ENCODE peak calls at places on chromosomes 1 and 21, in six cellular contexts. A, B, J, K, R and C are unnamed samples.
A peak's percentile ranks its signal among the peaks of the same experiment; 100 is the strongest.

GRCh38 chr21:17813353-17813752 is 5.8 kb downstream of the C21orf91 start:
- DNase-seq in A (no peak), B (no peak), J (no peak), K (no peak), R (no peak), C (no peak)

GRCh38 chr1:11245248-11245647 is 17.1 kb downstream of the MTOR start:
- DNase-seq in A (no peak), B (no peak), J (no peak), K (no peak), R (no peak), C (no peak)

GRCh38 chr1:19375621-19376020 is 63.5 kb downstream of the SLC66A1 start:
- DNase-seq in A (no peak), B (no peak), J (no peak), K (no peak), R (no peak), C (no peak)

GRCh38 chr1:212186427-212187207 is 98.6 kb upstream of the PPP2R5A start:
- DNase-seq in A (no peak), B (no peak), J (no peak), K (no peak), R (no peak), C (no peak)

GRCh38 chr1:209880051-209880450 is 52.3 kb downstream of the UTP25 start:
- DNase-seq in A (no peak), B (no peak), J (no peak), K (no peak), R (no peak), C (no peak)

GRCh38 chr1:239240736-239241135 is 145.6 kb upstream of the CHRM3 start:
- DNase-seq in A (no peak), B (no peak), J (no peak), K (no peak), R (no peak), C (no peak)

GRCh38 chr1:99180343-99180808 is 83.9 kb upstream of the PLPPR4 start:
- DNase-seq in A (peak; percentile 87), B (peak; percentile 71), J (no peak), K (no peak), R (peak; percentile 9), C (no peak)

GRCh38 chr1:5690291-5690690 is 301.9 kb downstream of the NPHP4 start:
- DNase-seq in A (peak; percentile 76), B (no peak), J (no peak), K (no peak), R (no peak), C (no peak)

GRCh38 chr1:215900684-215901083 is 333.6 kb downstream of the KCTD3 start:
- DNase-seq in A (no peak), B (no peak), J (no peak), K (no peak), R (no peak), C (no peak)

GRCh38 chr1:31588751-31589515 is 12.6 kb downstream of the TINAGL1 start:
- DNase-seq in A (peak; percentile 84), B (no peak), J (no peak), K (no peak), R (no peak), C (no peak)

GRCh38 chr1:225855503-225856285 is 26.5 kb downstream of the TMEM63A start:
- DNase-seq in A (no peak), B (no peak), J (no peak), K (no peak), R (no peak), C (no peak)

GRCh38 chr1:27366411-27367159 is at the start of gene MAP3K6:
- DNase-seq in A (peak; percentile 92), B (peak; percentile 89), J (peak; percentile 98), K (peak; percentile 76), R (peak; percentile 79), C (peak; percentile 95)

GRCh38 chr1:192518700-192519099 is 56.9 kb upstream of the RGS1 start:
- DNase-seq in A (no peak), B (no peak), J (no peak), K (no peak), R (no peak), C (no peak)

GRCh38 chr1:109530457-109531204 is 9.0 kb upstream of the GPR61 start:
- DNase-seq in A (no peak), B (no peak), J (no peak), K (no peak), R (no peak), C (no peak)

GRCh38 chr1:244917271-244917670 is 52.9 kb upstream of the HNRNPU start:
- DNase-seq in A (no peak), B (no peak), J (no peak), K (no peak), R (no peak), C (no peak)

GRCh38 chr1:232344791-232345399 is 285.0 kb downstream of the SIPA1L2 start:
- DNase-seq in A (no peak), B (no peak), J (no peak), K (no peak), R (no peak), C (no peak)

GRCh38 chr1:17251699-17252376 is 2.9 kb downstream of the PADI3 start:
- DNase-seq in A (no peak), B (no peak), J (no peak), K (no peak), R (no peak), C (peak; percentile 58)

GRCh38 chr1:16189003-16189402 is 23.4 kb downstream of the ARHGEF19 start:
- DNase-seq in A (no peak), B (no peak), J (no peak), K (no peak), R (no peak), C (no peak)

GRCh38 chr1:180168786-180169640 is 14.3 kb downstream of the QSOX1 start:
- DNase-seq in A (peak; percentile 93), B (peak; percentile 51), J (no peak), K (no peak), R (no peak), C (no peak)

GRCh38 chr1:230149751-230150584 is 82.9 kb downstream of the GALNT2 start:
- DNase-seq in A (no peak), B (no peak), J (no peak), K (no peak), R (no peak), C (no peak)

GRCh38 chr21:41167348-41168342 is at the start of gene BACE2:
- DNase-seq in A (peak; percentile 90), B (peak; percentile 78), J (peak; percentile 95), K (no peak), R (no peak), C (no peak)

GRCh38 chr21:45086342-45086958 is 12.1 kb downstream of the ADARB1 start:
- DNase-seq in A (no peak), B (no peak), J (no peak), K (no peak), R (no peak), C (no peak)

GRCh38 chr1:209485167-209485566 is 98.3 kb upstream of the CAMK1G start:
- DNase-seq in A (no peak), B (no peak), J (no peak), K (no peak), R (no peak), C (no peak)

GRCh38 chr1:151839457-151840409 is at the start of gene C2CD4D:
- DNase-seq in A (peak; percentile 93), B (peak; percentile 40), J (no peak), K (no peak), R (no peak), C (no peak)

DNA sequence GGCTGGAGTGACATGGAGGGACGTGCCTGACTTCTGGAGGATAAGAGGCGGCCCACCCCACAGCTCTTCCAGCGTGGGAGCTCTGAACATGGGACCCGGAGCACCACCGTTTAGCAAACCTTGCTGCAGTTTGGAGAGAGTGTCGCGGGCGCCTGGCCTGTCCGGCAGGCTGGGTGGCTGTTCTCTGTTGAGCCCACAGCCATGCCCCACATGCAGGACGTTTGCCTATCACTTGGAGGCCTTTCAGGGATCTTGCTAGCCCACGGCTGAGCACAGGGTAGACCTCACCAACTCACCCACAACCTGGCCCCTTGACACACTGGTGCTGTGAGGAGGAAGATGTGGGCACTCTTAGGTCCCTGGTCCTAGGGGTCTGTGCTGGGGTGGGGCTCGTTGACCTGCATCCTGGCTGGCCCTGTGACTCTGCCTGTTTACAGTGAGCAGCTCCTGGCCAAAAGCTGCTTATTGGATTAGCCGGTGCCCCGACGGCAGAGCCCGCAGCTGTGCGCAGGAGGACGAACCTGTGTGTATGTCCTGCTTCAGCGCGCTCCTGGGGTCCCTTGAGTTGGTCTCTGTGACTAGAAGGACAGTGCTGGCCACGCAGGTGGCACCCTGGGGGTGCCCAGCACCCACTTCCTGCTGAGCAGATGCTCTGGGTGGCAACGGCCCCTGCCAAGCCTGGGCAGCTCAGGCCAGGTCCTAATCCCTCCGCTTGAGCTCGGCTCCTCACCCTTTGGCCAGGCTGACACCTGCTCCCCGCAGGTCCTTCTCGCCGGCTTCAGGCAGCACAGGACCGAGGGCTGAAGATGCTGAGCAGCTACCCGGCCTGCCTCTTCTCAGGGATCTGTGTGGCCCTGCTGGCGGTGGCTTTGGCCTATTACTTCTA is 72.4 kb upstream of the TRAPPC10 start:
- DNase-seq in A (no peak), B (no peak), J (no peak), K (no peak), R (no peak), C (peak; percentile 70)
- TF ChIP-seq CTCF in A (peak; percentile 49), B (no peak), J (no peak), K (no peak), R (no peak), C (peak; percentile 64)

GRCh38 chr1:206883876-206884275 is 13.4 kb upstream of the IL24 start:
- DNase-seq in A (no peak), B (no peak), J (no peak), K (no peak), R (no peak), C (no peak)

GRCh38 chr1:206885341-206886060 is 11.7 kb upstream of the IL24 start:
- DNase-seq in A (no peak), B (no peak), J (no peak), K (no peak), R (no peak), C (no peak)

GRCh38 chr1:206883160-206883559 is 14.1 kb upstream of the IL24 start:
- DNase-seq in A (no peak), B (no peak), J (no peak), K (no peak), R (no peak), C (no peak)

GRCh38 chr1:206880310-206880709 is 14.9 kb downstream of the IL20 start:
- DNase-seq in A (no peak), B (no peak), J (peak; percentile 60), K (no peak), R (no peak), C (no peak)

DNA sequence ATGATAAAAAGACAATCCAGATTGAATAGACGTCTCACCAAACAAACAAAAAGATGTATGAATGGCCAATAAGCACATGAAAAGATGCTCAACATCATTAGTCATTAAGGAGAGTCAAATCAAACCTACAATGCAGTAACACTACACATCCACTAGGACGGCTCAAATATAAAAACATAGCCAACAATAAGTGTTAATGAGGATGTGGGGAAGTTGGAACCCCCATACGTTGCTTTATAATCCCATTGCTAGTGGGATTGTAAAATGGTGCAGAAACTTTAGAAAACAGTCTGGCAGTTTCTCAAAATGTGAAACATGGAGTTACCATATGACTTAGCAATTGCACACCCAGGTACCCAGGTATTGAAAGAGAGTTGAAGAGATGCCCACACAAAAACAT is 14.7 kb upstream of the IL24 start:
- DNase-seq in A (no peak), B (no peak), J (no peak), K (no peak), R (no peak), C (no peak)
- TF ChIP-seq CTCF in A (peak; percentile 66), B (no peak), J (no peak), K (no peak), R (no peak), C (peak; percentile 29)

GRCh38 chr1:1954831-1955441 is 35.9 kb upstream of the TMEM52 start:
- DNase-seq in A (peak; percentile 70), B (no peak), J (no peak), K (no peak), R (no peak), C (peak; percentile 86)
- TF ChIP-seq CTCF in A (peak; percentile 61), B (no peak), J (no peak), K (no peak), R (no peak), C (no peak)

GRCh38 chr1:157878059-157878458 is 36.5 kb upstream of the CD5L start:
- DNase-seq in A (no peak), B (no peak), J (no peak), K (no peak), R (no peak), C (no peak)
- TF ChIP-seq CTCF in A (peak; percentile 77), B (no peak), J (no peak), K (no peak), R (no peak), C (peak; percentile 74)